ENCODE peak calls at places on chromosome 21, in seven cellular contexts. One of them, this sample, is unnamed.

GRCh38 chr21:36854391-36854790 is 112.1 kb downstream of the HLCS start:
- ATAC-seq in aorta: no peak
- ATAC-seq in right lobe of liver: peak; percentile 46
- ATAC-seq in heart right ventricle: peak; percentile 75
- ATAC-seq in HepG2: peak; percentile 73
- ATAC-seq in mucosa of descending colon: peak; percentile 76
- ATAC-seq in lower lobe of right lung: no peak
- ATAC-seq in this sample: no peak

GRCh38 chr21:15066231-15066577 is 1.4 kb upstream of the NRIP1 start:
- ATAC-seq in right lobe of liver: no peak
- ATAC-seq in HepG2: no peak
- ATAC-seq in lower lobe of right lung: no peak
- ATAC-seq in mucosa of descending colon: no peak
- ATAC-seq in aorta: no peak
- ATAC-seq in heart right ventricle: no peak
- ATAC-seq in this sample: no peak

GRCh38 chr21:31500071-31500470 is 156.0 kb upstream of the TIAM1 start:
- ATAC-seq in right lobe of liver: no peak
- ATAC-seq in HepG2: no peak
- ATAC-seq in mucosa of descending colon: no peak
- ATAC-seq in aorta: no peak
- ATAC-seq in heart right ventricle: no peak
- ATAC-seq in lower lobe of right lung: no peak
- ATAC-seq in this sample: no peak

GRCh38 chr21:38499296-38499695 is 1.0 kb upstream of the ERG start:
- ATAC-seq in heart right ventricle: peak; percentile 69
- ATAC-seq in mucosa of descending colon: no peak
- ATAC-seq in HepG2: no peak
- ATAC-seq in lower lobe of right lung: peak; percentile 30
- ATAC-seq in right lobe of liver: peak; percentile 55
- ATAC-seq in aorta: no peak
- ATAC-seq in this sample: peak; percentile 53

GRCh38 chr21:36545776-36546511 is 66.0 kb upstream of the CLDN14 start:
- ATAC-seq in right lobe of liver: peak; percentile 84
- ATAC-seq in mucosa of descending colon: no peak
- ATAC-seq in HepG2: no peak
- ATAC-seq in lower lobe of right lung: no peak
- ATAC-seq in aorta: no peak
- ATAC-seq in heart right ventricle: no peak
- ATAC-seq in this sample: no peak

GRCh38 chr21:25561668-25562641 is 45.3 kb downstream of the MRPL39 start:
- ATAC-seq in HepG2: no peak
- ATAC-seq in lower lobe of right lung: peak; percentile 74
- ATAC-seq in mucosa of descending colon: peak; percentile 81
- ATAC-seq in right lobe of liver: peak; percentile 75
- ATAC-seq in aorta: peak; percentile 88
- ATAC-seq in heart right ventricle: peak; percentile 80
- ATAC-seq in this sample: peak; percentile 81

GRCh38 chr21:22106720-22107410 is 1108.7 kb downstream of the NCAM2 start:
- ATAC-seq in mucosa of descending colon: no peak
- ATAC-seq in aorta: no peak
- ATAC-seq in right lobe of liver: no peak
- ATAC-seq in lower lobe of right lung: no peak
- ATAC-seq in HepG2: no peak
- ATAC-seq in heart right ventricle: no peak
- ATAC-seq in this sample: no peak

GRCh38 chr21:38613686-38614085 is 115.4 kb upstream of the ERG start:
- ATAC-seq in mucosa of descending colon: no peak
- ATAC-seq in right lobe of liver: no peak
- ATAC-seq in aorta: no peak
- ATAC-seq in HepG2: no peak
- ATAC-seq in heart right ventricle: no peak
- ATAC-seq in lower lobe of right lung: no peak
- ATAC-seq in this sample: no peak

GRCh38 chr21:31948681-31949080 is 75.9 kb downstream of the HUNK start:
- ATAC-seq in heart right ventricle: no peak
- ATAC-seq in lower lobe of right lung: no peak
- ATAC-seq in mucosa of descending colon: no peak
- ATAC-seq in HepG2: no peak
- ATAC-seq in right lobe of liver: no peak
- ATAC-seq in aorta: no peak
- ATAC-seq in this sample: no peak

GRCh38 chr21:36254106-36254941 is 65.7 kb upstream of the MORC3 start:
- ATAC-seq in aorta: no peak
- ATAC-seq in mucosa of descending colon: peak; percentile 80
- ATAC-seq in heart right ventricle: no peak
- ATAC-seq in HepG2: peak; percentile 87
- ATAC-seq in lower lobe of right lung: no peak
- ATAC-seq in right lobe of liver: no peak
- ATAC-seq in this sample: no peak

GRCh38 chr21:23585419-23585818 is 2021.9 kb downstream of the MRPL39 start:
- ATAC-seq in right lobe of liver: no peak
- ATAC-seq in aorta: no peak
- ATAC-seq in lower lobe of right lung: no peak
- ATAC-seq in mucosa of descending colon: no peak
- ATAC-seq in HepG2: no peak
- ATAC-seq in heart right ventricle: no peak
- ATAC-seq in this sample: no peak

GRCh38 chr21:38170705-38171682 is 85.8 kb upstream of the KCNJ15 start:
- ATAC-seq in mucosa of descending colon: no peak
- ATAC-seq in HepG2: no peak
- ATAC-seq in heart right ventricle: no peak
- ATAC-seq in lower lobe of right lung: peak; percentile 89
- ATAC-seq in aorta: no peak
- ATAC-seq in right lobe of liver: peak; percentile 58
- ATAC-seq in this sample: no peak

GRCh38 chr21:16358784-16359183 is 629.0 kb downstream of the USP25 start:
- ATAC-seq in right lobe of liver: no peak
- ATAC-seq in HepG2: no peak
- ATAC-seq in mucosa of descending colon: no peak
- ATAC-seq in lower lobe of right lung: no peak
- ATAC-seq in heart right ventricle: no peak
- ATAC-seq in aorta: no peak
- ATAC-seq in this sample: no peak

GRCh38 chr21:41504030-41504429 is 3.9 kb downstream of the TMPRSS2 start:
- ATAC-seq in lower lobe of right lung: no peak
- ATAC-seq in mucosa of descending colon: no peak
- ATAC-seq in aorta: no peak
- ATAC-seq in right lobe of liver: no peak
- ATAC-seq in HepG2: no peak
- ATAC-seq in heart right ventricle: no peak
- ATAC-seq in this sample: no peak
- H3K4me3 ChIP-seq in lower lobe of right lung: peak overlapping the region; percentile 60
- H3K4me3 ChIP-seq in mucosa of descending colon: no peak overlapping the region
- H3K4me3 ChIP-seq in aorta: no peak overlapping the region
- H3K4me3 ChIP-seq in right lobe of liver: no peak overlapping the region
- H3K4me3 ChIP-seq in HepG2: no peak overlapping the region
- H3K4me3 ChIP-seq in heart right ventricle: no peak overlapping the region
- H3K4me3 ChIP-seq in this sample: no peak overlapping the region

GRCh38 chr21:33760641-33761103 is 118.4 kb downstream of the ITSN1 start:
- ATAC-seq in aorta: peak; percentile 64
- ATAC-seq in HepG2: no peak
- ATAC-seq in heart right ventricle: peak; percentile 25
- ATAC-seq in right lobe of liver: no peak
- ATAC-seq in lower lobe of right lung: no peak
- ATAC-seq in mucosa of descending colon: no peak
- ATAC-seq in this sample: peak; percentile 31
- H3K36me3 ChIP-seq in aorta: no peaks in the 10 kb centered on the region
- H3K36me3 ChIP-seq in HepG2: peaks cover 1% of the 10 kb centered on the region
- H3K36me3 ChIP-seq in heart right ventricle: no peaks in the 10 kb centered on the region
- H3K36me3 ChIP-seq in right lobe of liver: no peaks in the 10 kb centered on the region
- H3K36me3 ChIP-seq in lower lobe of right lung: no peaks in the 10 kb centered on the region
- H3K36me3 ChIP-seq in mucosa of descending colon: no peaks in the 10 kb centered on the region
- H3K36me3 ChIP-seq in this sample: no peaks in the 10 kb centered on the region

GRCh38 chr21:34083357-34083756 is 10.0 kb downstream of the MRPS6 start:
- ATAC-seq in heart right ventricle: no peak
- ATAC-seq in mucosa of descending colon: no peak
- ATAC-seq in aorta: no peak
- ATAC-seq in HepG2: no peak
- ATAC-seq in right lobe of liver: no peak
- ATAC-seq in lower lobe of right lung: no peak
- ATAC-seq in this sample: no peak
- H3K4me3 ChIP-seq in heart right ventricle: no peak overlapping the region
- H3K4me3 ChIP-seq in mucosa of descending colon: no peak overlapping the region
- H3K4me3 ChIP-seq in aorta: no peak overlapping the region
- H3K4me3 ChIP-seq in HepG2: no peak overlapping the region
- H3K4me3 ChIP-seq in right lobe of liver: no peak overlapping the region
- H3K4me3 ChIP-seq in lower lobe of right lung: no peak overlapping the region
- H3K4me3 ChIP-seq in this sample: no peak overlapping the region

DNA sequence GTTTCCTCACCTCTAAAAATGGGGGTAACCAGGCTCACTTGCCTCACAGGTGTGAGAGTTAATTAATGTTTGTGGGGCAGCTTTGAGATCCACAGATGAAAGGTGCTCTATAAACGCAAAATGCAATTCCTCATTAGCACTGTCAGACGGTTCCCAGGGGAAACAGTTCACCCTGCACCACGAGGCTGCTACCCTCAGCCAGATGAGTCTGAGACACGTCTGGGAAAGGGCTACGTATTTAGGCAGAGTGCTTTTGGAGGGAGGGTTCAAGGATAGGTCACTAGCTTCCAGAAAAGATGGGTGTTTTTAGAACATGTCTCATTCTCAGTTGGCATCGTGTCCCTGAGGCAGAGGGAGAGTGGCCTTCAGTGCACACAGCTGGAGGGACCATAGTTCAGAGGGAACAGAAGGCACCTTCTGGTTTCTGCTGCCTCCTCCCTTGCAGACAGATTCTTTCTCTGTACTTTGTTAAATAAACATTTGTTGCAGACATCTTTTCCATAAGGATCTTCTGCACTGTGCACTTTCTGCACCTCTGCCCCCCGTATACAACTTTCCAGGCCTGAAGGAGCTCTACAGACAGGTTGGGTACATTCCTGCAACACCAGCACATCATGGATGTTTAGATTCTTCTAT is 139.9 kb downstream of the CLIC6 start:
- ATAC-seq in aorta: no peak
- ATAC-seq in mucosa of descending colon: no peak
- ATAC-seq in heart right ventricle: no peak
- ATAC-seq in HepG2: peak; percentile 51
- ATAC-seq in lower lobe of right lung: no peak
- ATAC-seq in right lobe of liver: no peak
- ATAC-seq in this sample: no peak
- H3K36me3 ChIP-seq in aorta: no peaks in the 10 kb centered on the region
- H3K36me3 ChIP-seq in mucosa of descending colon: no peaks in the 10 kb centered on the region
- H3K36me3 ChIP-seq in heart right ventricle: no peaks in the 10 kb centered on the region
- H3K36me3 ChIP-seq in HepG2: peaks cover 12% of the 10 kb centered on the region
- H3K36me3 ChIP-seq in lower lobe of right lung: peaks cover 35% of the 10 kb centered on the region
- H3K36me3 ChIP-seq in right lobe of liver: no peaks in the 10 kb centered on the region
- H3K36me3 ChIP-seq in this sample: no peaks in the 10 kb centered on the region

DNA sequence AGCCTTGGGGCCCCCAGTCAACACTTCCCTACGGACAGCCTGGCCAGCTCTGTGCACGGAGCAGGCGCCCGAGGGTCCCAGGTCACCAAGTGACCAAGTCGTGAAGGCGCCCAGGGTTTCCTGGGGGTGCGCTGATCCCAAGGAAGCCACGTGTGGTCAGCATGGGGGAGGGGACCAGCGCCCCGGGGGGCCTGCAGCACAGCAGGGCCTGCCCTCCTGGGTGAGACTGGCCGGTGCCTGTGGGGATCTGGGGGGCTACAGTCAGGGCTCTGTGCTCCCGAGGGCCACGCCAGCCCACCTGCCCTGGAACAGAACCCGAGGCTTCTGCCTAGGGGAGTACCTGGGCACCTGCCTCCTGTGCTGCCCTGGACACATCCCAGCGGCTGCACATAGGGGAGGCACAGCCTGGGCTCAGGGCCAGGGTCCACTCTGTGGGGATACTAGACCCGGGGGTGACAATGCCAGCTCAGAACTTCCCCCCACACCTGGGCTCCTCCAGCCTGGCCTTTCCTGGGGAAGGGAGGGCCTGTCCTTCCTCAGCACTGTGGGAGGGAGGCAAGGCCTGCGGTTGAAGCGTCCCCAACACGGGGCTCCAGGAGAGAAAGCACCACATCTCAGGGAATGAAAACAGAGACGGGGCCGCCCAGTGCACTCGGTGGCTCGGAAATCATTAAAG is 6.2 kb upstream of the POFUT2 start:
- ATAC-seq in right lobe of liver: no peak
- ATAC-seq in HepG2: peak; percentile 5
- ATAC-seq in lower lobe of right lung: peak; percentile 0
- ATAC-seq in aorta: peak; percentile 15
- ATAC-seq in mucosa of descending colon: no peak
- ATAC-seq in heart right ventricle: no peak
- ATAC-seq in this sample: peak; percentile 1
- H3K4me3 ChIP-seq in right lobe of liver: no peak overlapping the region
- H3K4me3 ChIP-seq in HepG2: no peak overlapping the region
- H3K4me3 ChIP-seq in lower lobe of right lung: no peak overlapping the region
- H3K4me3 ChIP-seq in aorta: no peak overlapping the region
- H3K4me3 ChIP-seq in mucosa of descending colon: no peak overlapping the region
- H3K4me3 ChIP-seq in heart right ventricle: no peak overlapping the region
- H3K4me3 ChIP-seq in this sample: peak overlapping the region; percentile 19

GRCh38 chr21:44779417-44780139 is 22.0 kb downstream of the UBE2G2 start:
- ATAC-seq in mucosa of descending colon: peak; percentile 18
- ATAC-seq in right lobe of liver: peak; percentile 40
- ATAC-seq in HepG2: no peak
- ATAC-seq in lower lobe of right lung: peak; percentile 13
- ATAC-seq in aorta: no peak
- ATAC-seq in heart right ventricle: peak; percentile 19
- ATAC-seq in this sample: no peak

GRCh38 chr21:44780767-44781459 is 20.7 kb downstream of the UBE2G2 start:
- ATAC-seq in aorta: no peak
- ATAC-seq in right lobe of liver: no peak
- ATAC-seq in heart right ventricle: no peak
- ATAC-seq in HepG2: no peak
- ATAC-seq in mucosa of descending colon: no peak
- ATAC-seq in lower lobe of right lung: peak; percentile 82
- ATAC-seq in this sample: no peak

GRCh38 chr21:44778499-44778911 is 23.1 kb downstream of the UBE2G2 start:
- ATAC-seq in right lobe of liver: peak; percentile 89
- ATAC-seq in heart right ventricle: no peak
- ATAC-seq in mucosa of descending colon: peak; percentile 88
- ATAC-seq in lower lobe of right lung: no peak
- ATAC-seq in HepG2: peak; percentile 96
- ATAC-seq in aorta: no peak
- ATAC-seq in this sample: no peak

GRCh38 chr21:44778983-44779382 is 22.6 kb downstream of the UBE2G2 start:
- ATAC-seq in right lobe of liver: no peak
- ATAC-seq in aorta: no peak
- ATAC-seq in HepG2: no peak
- ATAC-seq in lower lobe of right lung: no peak
- ATAC-seq in mucosa of descending colon: no peak
- ATAC-seq in heart right ventricle: no peak
- ATAC-seq in this sample: no peak

GRCh38 chr21:44780140-44780508 is 21.5 kb downstream of the UBE2G2 start:
- ATAC-seq in lower lobe of right lung: no peak
- ATAC-seq in right lobe of liver: no peak
- ATAC-seq in mucosa of descending colon: no peak
- ATAC-seq in aorta: no peak
- ATAC-seq in HepG2: no peak
- ATAC-seq in heart right ventricle: no peak
- ATAC-seq in this sample: no peak
- H3K36me3 ChIP-seq in lower lobe of right lung: peaks cover 50% of the 10 kb centered on the region
- H3K36me3 ChIP-seq in right lobe of liver: no peaks in the 10 kb centered on the region
- H3K36me3 ChIP-seq in mucosa of descending colon: no peaks in the 10 kb centered on the region
- H3K36me3 ChIP-seq in aorta: no peaks in the 10 kb centered on the region
- H3K36me3 ChIP-seq in HepG2: peaks cover 12% of the 10 kb centered on the region
- H3K36me3 ChIP-seq in heart right ventricle: no peaks in the 10 kb centered on the region
- H3K36me3 ChIP-seq in this sample: peaks cover 73% of the 10 kb centered on the region